ENCODE peak calls at places on chromosomes 12 and 14, in seven cellular contexts. Q is stomach, W is AG04450, V is tibial artery, A is neural progenitor cell, N is cardiac muscle cell, X is HFF-Myc. B is an unnamed sample.

GRCh38 chr14:21454843-21455550 is 926 bp downstream of the CHD8 start:
- DNase-seq in Q (no peak), W (no peak), V (no peak), A (no peak), N (no peak), X (no peak), B (no peak)

GRCh38 chr14:22378181-22378580 is 210.8 kb downstream of the DAD1 start:
- DNase-seq in Q (no peak), W (no peak), V (no peak), A (no peak), N (no peak), X (no peak), B (no peak)

GRCh38 chr14:102917469-102918211 is 4.8 kb upstream of the AMN start:
- DNase-seq in Q (peak; percentile 62), W (no peak), V (no peak), A (peak; percentile 81), N (peak; percentile 75), X (no peak), B (peak; percentile 71)

GRCh38 chr12:71455028-71455737 is 15.6 kb downstream of the LGR5 start:
- DNase-seq in Q (no peak), W (no peak), V (no peak), A (peak; percentile 41), N (no peak), X (no peak), B (no peak)

GRCh38 chr12:43776498-43776897 is 17.7 kb downstream of the IRAK4 start:
- DNase-seq in Q (no peak), W (no peak), V (no peak), A (peak; percentile 36), N (peak; percentile 53), X (no peak), B (no peak)

GRCh38 chr12:124543052-124543590 is 24.3 kb downstream of the NCOR2 start:
- DNase-seq in Q (no peak), W (no peak), V (no peak), A (no peak), N (no peak), X (no peak), B (no peak)

GRCh38 chr12:103586132-103586531 is 941 bp upstream of the STAB2 start:
- DNase-seq in Q (no peak), W (no peak), V (no peak), A (no peak), N (no peak), X (no peak), B (no peak)

GRCh38 chr12:1670244-1670814 is 20.5 kb upstream of the ADIPOR2 start:
- DNase-seq in Q (peak; percentile 72), W (no peak), V (no peak), A (no peak), N (no peak), X (no peak), B (no peak)

GRCh38 chr14:60396718-60397343 is 89.0 kb downstream of the C14orf39 start:
- DNase-seq in Q (no peak), W (no peak), V (no peak), A (no peak), N (no peak), X (no peak), B (no peak)

GRCh38 chr14:58238252-58239247 is 6.1 kb upstream of the PSMA3 start:
- DNase-seq in Q (no peak), W (peak; percentile 34), V (no peak), A (no peak), N (peak; percentile 32), X (no peak), B (no peak)

GRCh38 chr12:84760091-84760490 is 152.5 kb downstream of the SLC6A15 start:
- DNase-seq in Q (no peak), W (no peak), V (no peak), A (no peak), N (no peak), X (no peak), B (no peak)

GRCh38 chr12:17148706-17149105 is 542.7 kb upstream of the LMO3 start:
- DNase-seq in Q (no peak), W (no peak), V (no peak), A (no peak), N (no peak), X (no peak), B (no peak)

GRCh38 chr14:59481407-59482119 is 2.6 kb downstream of the L3HYPDH start:
- DNase-seq in Q (no peak), W (no peak), V (no peak), A (no peak), N (no peak), X (no peak), B (no peak)

GRCh38 chr12:119649202-119649808 is 18.6 kb upstream of the PRKAB1 start:
- DNase-seq in Q (no peak), W (no peak), V (no peak), A (peak; percentile 27), N (peak; percentile 2), X (no peak), B (no peak)

GRCh38 chr14:103847439-103847953 is at the start of gene PPP1R13B:
- DNase-seq in Q (peak; percentile 96), W (peak; percentile 30), V (peak; percentile 95), A (peak; percentile 98), N (peak; percentile 95), X (peak; percentile 24), B (peak; percentile 91)

GRCh38 chr12:97748298-97748697 is 285.7 kb downstream of the RMST start:
- DNase-seq in Q (no peak), W (no peak), V (no peak), A (no peak), N (no peak), X (no peak), B (no peak)

GRCh38 chr12:34371050-34371449 is 348.8 kb downstream of the ALG10 start:
- DNase-seq in Q (no peak), W (no peak), V (no peak), A (no peak), N (no peak), X (no peak), B (no peak)

GRCh38 chr14:74846168-74846567 is 29.8 kb downstream of the PROX2 start:
- DNase-seq in Q (no peak), W (no peak), V (no peak), A (no peak), N (no peak), X (peak; percentile 76), B (no peak)

GRCh38 chr14:67512463-67513134 is 20.5 kb upstream of the PLEKHH1 start:
- DNase-seq in Q (no peak), W (no peak), V (no peak), A (no peak), N (no peak), X (no peak), B (no peak)

GRCh38 chr14:95432152-95433093 is 84.0 kb downstream of the SYNE3 start:
- DNase-seq in Q (peak; percentile 64), W (no peak), V (no peak), A (peak; percentile 73), N (peak; percentile 69), X (no peak), B (no peak)

GRCh38 chr14:95436348-95436747 is 80.1 kb downstream of the SYNE3 start:
- DNase-seq in Q (no peak), W (no peak), V (no peak), A (no peak), N (no peak), X (no peak), B (no peak)

GRCh38 chr14:95431199-95432145 is 85.0 kb downstream of the SYNE3 start:
- DNase-seq in Q (no peak), W (no peak), V (no peak), A (peak; percentile 61), N (peak; percentile 48), X (no peak), B (no peak)

GRCh38 chr14:95434161-95434560 is 82.3 kb downstream of the SYNE3 start:
- DNase-seq in Q (no peak), W (no peak), V (no peak), A (no peak), N (no peak), X (no peak), B (no peak)

DNA sequence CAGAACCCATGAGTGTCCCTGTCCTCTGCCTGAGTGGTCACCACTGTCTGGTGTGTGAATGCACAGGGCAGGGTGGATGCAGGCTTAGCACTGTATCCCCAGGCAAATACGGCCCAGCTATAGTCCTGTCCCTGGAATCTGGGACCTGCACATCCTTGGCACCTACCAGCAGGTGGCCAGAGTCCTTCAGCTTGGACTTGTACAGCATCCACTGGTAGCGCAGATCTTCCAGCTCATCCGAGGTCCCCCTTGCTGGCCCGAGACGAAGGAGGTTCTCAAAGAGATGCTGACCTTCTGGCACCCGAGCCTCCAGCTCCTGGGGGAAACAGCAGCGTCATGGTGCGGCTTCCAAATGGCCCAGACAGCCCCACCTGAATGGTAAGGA is 83.4 kb downstream of the SYNE3 start:
- DNase-seq in Q (no peak), W (no peak), V (no peak), A (no peak), N (no peak), X (no peak), B (no peak)
- TF ChIP-seq CTCF in Q (no peak), W (no peak), V (no peak), A (no peak), N (no peak), X (peak; percentile 3), B (no peak)

GRCh38 chr14:63933110-63933509 is 80.3 kb downstream of the SYNE2 start:
- DNase-seq in Q (no peak), W (no peak), V (no peak), A (no peak), N (no peak), X (no peak), B (peak; percentile 9)
- H3K4me3 ChIP-seq in Q (no peak overlapping the region), W (no peak overlapping the region), V (no peak overlapping the region), A (peak overlapping the region; percentile 15), N (no peak overlapping the region), X (no peak overlapping the region), B (peak overlapping the region; percentile 26)

DNA sequence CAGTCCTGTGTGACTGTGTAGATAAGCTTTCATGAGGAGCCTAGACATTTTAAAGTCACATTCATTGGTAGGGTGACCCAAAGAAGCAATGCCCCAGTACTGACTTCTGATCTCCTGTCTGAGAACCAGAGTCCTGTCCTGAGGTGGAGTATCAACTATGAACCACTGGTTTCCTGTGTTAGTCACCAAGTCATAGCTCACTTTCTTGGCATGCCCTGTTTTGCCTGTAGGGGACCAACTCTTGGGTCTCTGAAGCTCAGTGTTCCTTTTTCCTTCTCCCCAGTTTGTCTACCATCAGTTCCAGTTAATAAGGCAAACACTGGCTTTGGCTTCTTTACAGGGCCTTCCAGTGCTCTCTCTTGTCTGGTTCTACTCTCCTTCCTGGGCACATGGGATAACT is 97.4 kb downstream of the C12orf75 start:
- DNase-seq in Q (no peak), W (no peak), V (no peak), A (no peak), N (no peak), X (no peak), B (no peak)
- TF ChIP-seq CTCF in Q (no peak), W (peak; percentile 12), V (no peak), A (peak; percentile 16), N (peak; percentile 20), X (no peak), B (peak; percentile 24)

DNA sequence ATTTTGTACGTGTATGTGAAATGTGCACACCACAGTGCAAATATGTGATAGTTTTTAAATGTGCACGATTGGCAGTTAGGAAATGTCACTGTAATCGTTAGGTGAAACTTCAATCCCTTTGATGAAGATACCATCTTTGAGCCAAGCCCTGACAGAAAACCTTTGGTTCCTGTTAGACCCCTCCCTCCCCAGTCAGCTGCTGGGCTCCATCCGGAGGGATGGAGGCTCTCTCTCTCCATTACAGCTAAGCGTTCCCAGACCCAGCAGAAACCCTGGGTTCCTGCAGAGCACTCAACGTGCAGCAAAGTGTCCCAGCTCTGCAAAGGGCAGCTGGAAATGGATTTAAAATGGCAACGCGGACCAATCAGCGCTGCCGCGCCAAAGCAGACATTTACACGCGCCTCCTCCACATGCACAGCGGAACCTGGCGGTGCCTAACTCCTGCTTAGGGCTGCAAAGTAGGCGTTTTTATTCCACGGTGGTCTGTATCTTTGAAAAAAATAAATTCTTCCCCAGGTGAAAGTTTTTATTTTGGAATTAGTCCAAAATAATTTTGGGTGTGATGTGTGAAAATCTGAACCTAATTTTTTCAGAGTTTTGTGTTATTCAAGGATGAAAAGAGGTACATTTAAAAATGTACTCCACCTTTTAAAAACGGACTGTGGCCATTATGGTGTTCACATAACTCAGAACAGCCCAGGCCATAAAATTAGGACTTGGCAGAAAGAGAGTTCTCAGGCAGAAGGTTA is 1.4 kb upstream of the HMGA2 start:
- DNase-seq in Q (peak; percentile 38), W (no peak), V (no peak), A (peak; percentile 88), N (peak; percentile 87), X (peak; percentile 82), B (no peak)
- H3K4me3 ChIP-seq in Q (peak overlapping the region; percentile 79), W (peak overlapping the region; percentile 69), V (peak overlapping the region; percentile 64), A (peak overlapping the region; percentile 73), N (peak overlapping the region; percentile 93), X (peak overlapping the region; percentile 96), B (no peak overlapping the region)

B was measured in GM06990.